ENCODE peak calls at places on chromosomes 2 and 18, in seven cellular contexts. Z is A549, R is K562, Y is HCT116, W is HepG2, N is GM12878, J is SK-N-SH. X is an unnamed sample.

GRCh38 chr2:128775064-128775347 is 456.3 kb upstream of the HS6ST1 start:
- DNase-seq in R (no peak), Z (no peak), W (no peak), N (no peak), Y (no peak), J (no peak), X (no peak)

GRCh38 chr2:101688266-101688665 is 9.2 kb upstream of the MAP4K4 start:
- DNase-seq in Y (no peak), R (no peak), Z (no peak), N (no peak), W (no peak), J (no peak), X (no peak)

GRCh38 chr2:66584011-66584410 is 149.1 kb downstream of the MEIS1 start:
- DNase-seq in R (no peak), W (no peak), Y (no peak), Z (no peak), N (no peak), J (no peak), X (no peak)

GRCh38 chr2:145685323-145686050 is 1165.6 kb upstream of the ZEB2 start:
- DNase-seq in R (no peak), J (no peak), N (no peak), Z (no peak), Y (no peak), W (no peak), X (no peak)

GRCh38 chr18:54269924-54270844 is 867 bp downstream of the POLI start:
- DNase-seq in Z (peak; percentile 30), J (peak; percentile 65), N (no peak), Y (peak; percentile 68), W (peak; percentile 35), R (no peak), X (no peak)

GRCh38 chr2:237705225-237705524 is 77.8 kb downstream of the LRRFIP1 start:
- DNase-seq in J (no peak), Y (no peak), N (no peak), W (no peak), R (no peak), Z (no peak), X (no peak)

GRCh38 chr18:38695559-38696270 is 1130.1 kb upstream of the CELF4 start:
- DNase-seq in J (no peak), Z (no peak), Y (no peak), N (no peak), R (no peak), W (no peak), X (no peak)

GRCh38 chr2:165758276-165758675 is 35.8 kb downstream of the GALNT3 start:
- DNase-seq in Z (no peak), R (no peak), N (no peak), Y (no peak), W (no peak), J (peak; percentile 22), X (no peak)

GRCh38 chr2:102112271-102112670 is 30.3 kb upstream of the IL1R1 start:
- DNase-seq in N (no peak), Y (no peak), W (no peak), J (no peak), Z (no peak), R (no peak), X (no peak)

GRCh38 chr2:74238879-74239278 is 40.5 kb downstream of the MTHFD2 start:
- DNase-seq in Z (no peak), R (no peak), N (no peak), W (no peak), Y (no peak), J (no peak), X (no peak)

GRCh38 chr2:113831156-113831555 is 58.7 kb upstream of the ACTR3 start:
- DNase-seq in Z (no peak), Y (no peak), W (no peak), J (no peak), N (no peak), R (no peak), X (no peak)

GRCh38 chr18:48838921-48839818 is 111.6 kb downstream of the SMAD7 start:
- DNase-seq in Z (peak; percentile 45), W (no peak), J (no peak), N (no peak), Y (no peak), R (no peak), X (no peak)

GRCh38 chr18:68660355-68661183 is 54.3 kb downstream of the TMX3 start:
- DNase-seq in R (peak; percentile 8), J (peak; percentile 14), Z (peak; percentile 3), N (no peak), W (peak; percentile 33), Y (peak; percentile 29), X (peak; percentile 22)

GRCh38 chr18:71022389-71022788 is 733.5 kb downstream of the SOCS6 start:
- DNase-seq in J (no peak), N (no peak), W (no peak), Z (no peak), Y (no peak), R (no peak), X (no peak)

GRCh38 chr18:71020342-71021096 is 731.7 kb downstream of the SOCS6 start:
- DNase-seq in W (no peak), N (no peak), R (no peak), Z (no peak), J (no peak), Y (no peak), X (no peak)

DNA sequence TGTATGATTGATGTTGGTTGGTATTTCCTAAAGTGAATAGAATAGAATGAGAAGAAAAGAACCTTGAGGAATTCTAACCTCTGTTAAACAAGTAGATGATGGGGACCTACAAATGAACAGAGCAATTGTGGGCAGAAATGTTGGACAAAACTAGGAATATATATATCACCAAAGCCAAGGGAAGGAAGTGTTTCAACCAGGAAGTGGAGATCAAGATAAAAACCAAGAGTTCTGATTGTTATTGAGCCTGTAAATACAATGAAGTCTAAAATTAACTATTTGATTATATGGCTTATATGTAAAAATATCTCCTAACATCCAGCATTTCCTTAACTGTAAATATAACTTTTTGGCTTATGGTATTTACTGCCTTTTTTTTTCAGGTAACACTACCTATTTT is 730.0 kb downstream of the SOCS6 start:
- DNase-seq in Y (no peak), J (no peak), N (no peak), Z (no peak), W (no peak), R (no peak), X (no peak)
- H3K9me3 ChIP-seq in Y (peaks cover 11% of the 10 kb centered on the region), J (peaks cover 7% of the 10 kb centered on the region), N (no peaks in the 10 kb centered on the region), Z (no peaks in the 10 kb centered on the region), W (peaks cover 5% of the 10 kb centered on the region), R (no peaks in the 10 kb centered on the region), X (no peaks in the 10 kb centered on the region)

GRCh38 chr2:6957910-6958615 is 40.9 kb downstream of the RNF144A start:
- DNase-seq in Z (no peak), J (no peak), R (no peak), W (no peak), N (no peak), Y (no peak), X (no peak)

GRCh38 chr2:6958616-6959235 is 41.5 kb downstream of the RNF144A start:
- DNase-seq in Y (no peak), R (no peak), J (no peak), Z (no peak), N (no peak), W (no peak), X (no peak)

GRCh38 chr2:6957031-6957714 is 40.0 kb downstream of the RNF144A start:
- DNase-seq in J (no peak), Y (no peak), R (no peak), W (peak; percentile 60), Z (no peak), N (no peak), X (no peak)

GRCh38 chr2:6960659-6961058 is 43.4 kb downstream of the RNF144A start:
- DNase-seq in R (no peak), J (no peak), N (no peak), Y (no peak), W (no peak), Z (no peak), X (no peak)

DNA sequence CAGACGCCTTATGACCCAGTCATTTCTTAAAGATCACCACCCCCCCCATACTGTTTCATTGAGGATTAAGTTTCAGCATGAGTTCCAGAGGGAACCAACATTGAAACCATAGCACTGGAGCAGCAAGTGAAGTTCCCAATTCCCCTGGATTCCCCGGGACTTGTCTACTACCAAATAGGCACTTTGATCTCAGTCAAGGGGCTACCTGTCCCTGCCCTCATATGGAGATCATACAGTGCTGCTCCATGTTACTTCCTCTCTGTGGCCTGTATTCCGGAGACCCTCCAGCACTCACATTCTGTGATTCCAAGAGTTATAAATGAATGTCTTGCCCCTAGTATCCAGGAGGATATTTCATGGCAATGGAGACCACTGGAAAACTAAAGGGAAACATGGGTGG is 42.5 kb downstream of the RNF144A start:
- DNase-seq in N (no peak), W (no peak), R (no peak), Z (no peak), Y (no peak), J (no peak), X (no peak)
- H3K27ac ChIP-seq in N (no peak overlapping the region), W (no peak overlapping the region), R (no peak overlapping the region), Z (no peak overlapping the region), Y (no peak overlapping the region), J (no peak overlapping the region), X (no peak overlapping the region)

GRCh38 chr2:127411609-127412370 is 6.4 kb upstream of the PROC start:
- DNase-seq in Y (no peak), W (no peak), J (no peak), R (no peak), N (no peak), Z (no peak), X (no peak)

GRCh38 chr2:127408004-127408806 is 10.0 kb upstream of the PROC start:
- DNase-seq in J (peak; percentile 98), W (peak; percentile 83), Z (peak; percentile 72), R (peak; percentile 95), Y (peak; percentile 57), N (no peak), X (no peak)

GRCh38 chr2:127408807-127409099 is 9.5 kb upstream of the PROC start:
- DNase-seq in Y (no peak), Z (no peak), W (peak; percentile 58), J (no peak), R (no peak), N (no peak), X (no peak)

GRCh38 chr2:127413200-127413599 is 5.0 kb upstream of the PROC start:
- DNase-seq in Z (no peak), W (no peak), J (no peak), R (no peak), N (no peak), Y (no peak), X (no peak)

GRCh38 chr2:127410871-127411396 is 7.3 kb upstream of the PROC start:
- DNase-seq in R (no peak), W (peak; percentile 92), J (no peak), Y (no peak), Z (peak; percentile 50), N (no peak), X (no peak)
- TF ChIP-seq REST in R (no peak), W (no peak), J (no peak), Y (no peak), Z (no peak), N (no peak), X (no peak)

GRCh38 chr2:233352141-233352842 is 2.0 kb upstream of the DGKD start:
- DNase-seq in W (no peak), N (no peak), Y (no peak), J (no peak), Z (no peak), R (no peak), X (no peak)

GRCh38 chr2:233349005-233349998 is 5.0 kb upstream of the DGKD start:
- DNase-seq in W (peak; percentile 62), R (no peak), Z (no peak), Y (no peak), N (no peak), J (no peak), X (no peak)

GRCh38 chr2:233353101-233353768 is 1.1 kb upstream of the DGKD start:
- DNase-seq in Y (no peak), R (peak; percentile 73), J (peak; percentile 52), W (no peak), Z (no peak), N (no peak), X (no peak)

GRCh38 chr2:233350708-233351107 is 3.6 kb upstream of the DGKD start:
- DNase-seq in J (peak; percentile 54), Y (peak; percentile 92), Z (peak; percentile 98), W (peak; percentile 62), R (peak; percentile 79), N (no peak), X (peak; percentile 84)

GRCh38 chr2:233351423-233351822 is 2.9 kb upstream of the DGKD start:
- DNase-seq in J (no peak), Y (peak; percentile 18), W (no peak), R (no peak), Z (no peak), N (no peak), X (no peak)
- H3K9me3 ChIP-seq in J (no peaks in the 10 kb centered on the region), Y (no peaks in the 10 kb centered on the region), W (no peaks in the 10 kb centered on the region), R (no peaks in the 10 kb centered on the region), Z (no peaks in the 10 kb centered on the region), N (no peaks in the 10 kb centered on the region), X (no peaks in the 10 kb centered on the region)